ENCODE peak calls at places on chromosomes 12 and 14, in seven cellular contexts. X is H1, M is hepatocyte, Y is fibroblast of lung, O is neural progenitor cell, E is mammary epithelial cell, S is PC-3. Q is an unnamed sample.

GRCh38 chr14:76329951-76330350 is 46.0 kb upstream of the ESRRB start:
- DNase-seq in X (no peak), M (no peak), Y (no peak), O (peak; percentile 28), E (no peak), S (no peak), Q (no peak)

GRCh38 chr12:126144603-126145002 is 1079.4 kb downstream of the AACS start:
- DNase-seq in X (no peak), M (no peak), Y (no peak), O (no peak), E (no peak), S (no peak), Q (no peak)

GRCh38 chr12:29625359-29625953 is 128.0 kb upstream of the OVCH1 start:
- DNase-seq in X (no peak), M (no peak), Y (peak; percentile 17), O (no peak), E (no peak), S (no peak), Q (no peak)

GRCh38 chr14:96130854-96131253 is 73.8 kb upstream of the BDKRB2 start:
- DNase-seq in X (no peak), M (no peak), Y (peak; percentile 64), O (no peak), E (peak; percentile 71), S (no peak), Q (no peak)

GRCh38 chr12:57170408-57170807 is 23.0 kb upstream of the LRP1-AS start:
- DNase-seq in X (no peak), M (no peak), Y (no peak), O (no peak), E (no peak), S (no peak), Q (no peak)

GRCh38 chr12:70443274-70443673 is 77.2 kb downstream of the KCNMB4 start:
- DNase-seq in X (no peak), M (no peak), Y (peak; percentile 58), O (no peak), E (peak; percentile 35), S (peak; percentile 46), Q (no peak)

GRCh38 chr12:132804426-132804861 is 24.2 kb downstream of the GOLGA3 start:
- DNase-seq in X (no peak), M (peak; percentile 34), Y (no peak), O (no peak), E (peak; percentile 74), S (peak; percentile 44), Q (no peak)

GRCh38 chr14:32603992-32604391 is 274.9 kb downstream of the AKAP6 start:
- DNase-seq in X (no peak), M (no peak), Y (no peak), O (no peak), E (no peak), S (no peak), Q (no peak)

GRCh38 chr14:64709126-64709525 is 4.9 kb downstream of the PLEKHG3 start:
- DNase-seq in X (no peak), M (no peak), Y (no peak), O (no peak), E (no peak), S (no peak), Q (no peak)

DNA sequence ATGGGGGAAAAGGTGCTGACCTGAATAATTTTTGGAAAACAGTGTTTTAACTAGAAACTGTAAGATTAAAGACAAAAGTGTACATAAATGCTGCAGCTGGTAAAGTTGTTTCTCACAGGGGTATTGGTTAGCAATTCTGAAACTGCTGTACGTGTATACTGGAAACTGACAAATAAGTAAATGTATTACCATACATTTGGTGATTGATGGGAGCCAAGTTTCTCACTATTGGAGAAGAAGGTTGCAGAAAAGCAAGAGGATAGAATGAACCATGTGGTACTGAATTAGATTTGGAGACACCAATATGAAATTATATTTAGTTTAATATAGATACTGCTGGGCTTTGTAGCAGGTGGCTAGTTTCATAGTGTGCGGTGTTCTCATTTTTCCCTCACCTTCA is 19.6 kb upstream of the FBXO33 start:
- DNase-seq in X (no peak), M (no peak), Y (no peak), O (no peak), E (no peak), S (no peak), Q (no peak)
- H3K9me3 ChIP-seq in X (no peaks in the 10 kb centered on the region), M (no peaks in the 10 kb centered on the region), Y (no peaks in the 10 kb centered on the region), O (no peaks in the 10 kb centered on the region), E (no peaks in the 10 kb centered on the region), S (no peaks in the 10 kb centered on the region), Q (no peaks in the 10 kb centered on the region)

GRCh38 chr12:84787253-84787652 is 125.3 kb downstream of the SLC6A15 start:
- DNase-seq in X (no peak), M (no peak), Y (peak; percentile 15), O (no peak), E (no peak), S (no peak), Q (no peak)

GRCh38 chr12:84786622-84787021 is 126.0 kb downstream of the SLC6A15 start:
- DNase-seq in X (no peak), M (no peak), Y (no peak), O (no peak), E (no peak), S (no peak), Q (peak; percentile 19)

GRCh38 chr12:84785951-84786350 is 126.6 kb downstream of the SLC6A15 start:
- DNase-seq in X (no peak), M (no peak), Y (peak; percentile 31), O (no peak), E (no peak), S (no peak), Q (no peak)

GRCh38 chr12:84789184-84789583 is 123.4 kb downstream of the SLC6A15 start:
- DNase-seq in X (no peak), M (no peak), Y (no peak), O (no peak), E (no peak), S (no peak), Q (no peak)

GRCh38 chr12:84785281-84785680 is 127.3 kb downstream of the SLC6A15 start:
- DNase-seq in X (no peak), M (no peak), Y (no peak), O (no peak), E (no peak), S (no peak), Q (no peak)
- TF ChIP-seq EZH2 in X (no peak), M (no peak), Y (no peak), O (no peak), E (no peak), S (no peak), Q (no peak)

GRCh38 chr12:76083761-76084276 is 666 bp downstream of the NAP1L1 start:
- DNase-seq in X (no peak), M (peak; percentile 90), Y (peak; percentile 74), O (peak; percentile 95), E (peak; percentile 67), S (peak; percentile 65), Q (peak; percentile 87)

GRCh38 chr12:76083246-76083735 is 1.2 kb downstream of the NAP1L1 start:
- DNase-seq in X (no peak), M (no peak), Y (no peak), O (no peak), E (no peak), S (no peak), Q (no peak)

GRCh38 chr12:76081909-76082308 is 2.6 kb downstream of the NAP1L1 start:
- DNase-seq in X (no peak), M (no peak), Y (no peak), O (no peak), E (no peak), S (no peak), Q (no peak)

GRCh38 chr12:76084277-76085158 is at the start of gene NAP1L1:
- DNase-seq in X (peak; percentile 90), M (peak; percentile 98), Y (peak; percentile 99), O (peak; percentile 99), E (peak; percentile 97), S (peak; percentile 98), Q (peak; percentile 99)

DNA sequence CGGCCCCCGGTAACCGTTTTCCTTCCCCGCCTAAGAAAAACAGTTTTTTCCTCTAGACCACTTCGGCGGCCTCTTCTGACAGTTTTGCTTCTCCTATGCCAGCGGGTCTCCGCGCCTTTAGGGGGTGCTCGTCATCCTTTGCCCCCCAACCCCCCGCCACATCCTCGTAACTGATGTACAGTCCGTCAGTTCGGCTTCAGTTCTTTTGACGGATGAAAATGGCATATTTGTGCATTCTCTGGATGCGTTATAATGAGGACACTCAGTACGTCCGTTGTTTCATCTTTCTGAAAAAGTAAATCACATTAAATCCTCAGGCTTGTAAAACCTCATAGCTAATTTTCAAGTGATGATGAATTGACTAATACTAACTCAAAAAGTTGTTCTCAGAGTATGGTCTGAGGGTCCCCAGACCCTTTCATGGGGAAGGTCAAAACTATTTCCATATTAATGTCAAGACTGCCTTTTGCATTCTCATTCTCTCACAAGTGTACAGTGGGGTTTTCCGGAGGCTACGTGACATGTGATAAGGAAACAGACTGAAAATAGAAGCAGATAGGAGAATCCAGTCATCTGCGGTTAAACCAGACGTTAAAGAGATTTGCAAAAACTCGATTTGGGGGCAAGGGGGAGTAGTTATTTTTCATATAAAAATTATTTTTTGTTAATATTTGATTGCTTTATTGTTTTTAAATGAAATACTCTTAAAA is 829 bp upstream of the NAP1L1 start:
- DNase-seq in X (no peak), M (peak; percentile 31), Y (peak; percentile 64), O (no peak), E (peak; percentile 10), S (no peak), Q (no peak)
- TF ChIP-seq CTCF in X (peak; percentile 19), M (peak; percentile 45), Y (peak; percentile 37), O (peak; percentile 33), E (no peak), S (peak; percentile 47), Q (peak; percentile 44)

DNA sequence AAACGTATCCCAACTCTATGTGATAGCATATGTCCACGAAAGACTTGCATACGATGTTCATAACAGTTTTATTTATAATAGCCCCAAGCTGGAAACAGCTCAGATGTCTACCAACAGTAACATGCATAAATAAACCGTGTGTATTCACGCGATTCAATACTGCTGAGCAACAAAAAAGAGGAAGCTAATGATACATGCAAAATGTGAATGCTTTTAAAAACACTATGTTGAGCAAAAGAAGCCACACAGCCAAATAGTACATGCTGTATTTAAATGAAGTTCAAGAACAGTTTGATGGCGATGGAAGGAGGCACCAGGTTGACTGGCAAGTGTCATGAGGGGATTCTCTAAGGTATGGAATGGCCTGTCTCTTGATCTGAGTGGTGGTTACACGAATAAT is 55.6 kb downstream of the TRIM9 start:
- DNase-seq in X (no peak), M (no peak), Y (no peak), O (no peak), E (no peak), S (no peak), Q (no peak)
- H3K9me3 ChIP-seq in X (no peaks in the 10 kb centered on the region), M (no peaks in the 10 kb centered on the region), Y (no peaks in the 10 kb centered on the region), O (no peaks in the 10 kb centered on the region), E (no peaks in the 10 kb centered on the region), S (no peaks in the 10 kb centered on the region), Q (no peaks in the 10 kb centered on the region)

GRCh38 chr12:203462-204260 is 10.3 kb downstream of the SLC6A12 start:
- DNase-seq in X (no peak), M (peak; percentile 71), Y (no peak), O (peak; percentile 82), E (no peak), S (no peak), Q (no peak)
- TF ChIP-seq EZH2 in X (no peak), M (no peak), Y (no peak), O (no peak), E (peak; percentile 74), S (no peak), Q (peak; percentile 81)